ENCODE peak calls at places on chromosome 7, in six cellular contexts. A is type B pancreatic cell; I is CD4-positive, alpha-beta T cell; C is AG09309; X is right atrium auricular region; Z is dorsolateral prefrontal cortex. Q is an unnamed sample.

GRCh38 chr7:151876899-151877777 is at the start of gene PRKAG2:
- DNase-seq in A (no peak), I (peak), C (no peak), X (peak), Z (peak), Q (no peak)

GRCh38 chr7:64463636-64464375 is 99.1 kb downstream of the ZNF680 start:
- DNase-seq in A (no peak), I (no peak), C (peak), X (peak), Z (peak), Q (no peak)

GRCh38 chr7:118194571-118194970 is 10.6 kb downstream of the LSM8 start:
- DNase-seq in A (no peak), I (no peak), C (no peak), X (no peak), Z (no peak), Q (no peak)

GRCh38 chr7:135650831-135651573 is 11.3 kb upstream of the STMP1 start:
- DNase-seq in A (no peak), I (no peak), C (no peak), X (no peak), Z (peak), Q (no peak)

GRCh38 chr7:116710764-116711452 is 38.9 kb downstream of the MET start:
- DNase-seq in A (no peak), I (no peak), C (no peak), X (no peak), Z (no peak), Q (no peak)

GRCh38 chr7:139965942-139966628 is 96.7 kb downstream of the PARP12 start:
- DNase-seq in A (no peak), I (no peak), C (no peak), X (no peak), Z (no peak), Q (no peak)

GRCh38 chr7:27814054-27814453 is 74.1 kb downstream of the TAX1BP1 start:
- DNase-seq in A (no peak), I (no peak), C (no peak), X (no peak), Z (no peak), Q (no peak)

GRCh38 chr7:31995134-31995533 is 75.1 kb downstream of the PDE1C start:
- DNase-seq in A (no peak), I (no peak), C (no peak), X (no peak), Z (no peak), Q (no peak)

GRCh38 chr7:120226188-120226587 is 46.8 kb upstream of the KCND2 start:
- DNase-seq in A (no peak), I (no peak), C (no peak), X (no peak), Z (no peak), Q (no peak)

GRCh38 chr7:132646064-132646463 is 69.8 kb upstream of the PLXNA4 start:
- DNase-seq in A (no peak), I (no peak), C (no peak), X (no peak), Z (no peak), Q (no peak)

GRCh38 chr7:33645096-33645495 is 260.2 kb upstream of the BMPER start:
- DNase-seq in A (no peak), I (no peak), C (no peak), X (no peak), Z (no peak), Q (no peak)

GRCh38 chr7:137986252-137987010 is 15.5 kb downstream of the CREB3L2 start:
- DNase-seq in A (no peak), I (no peak), C (peak), X (peak), Z (no peak), Q (no peak)

GRCh38 chr7:46191776-46192175 is 270.7 kb upstream of the IGFBP3 start:
- DNase-seq in A (no peak), I (no peak), C (peak), X (no peak), Z (no peak), Q (no peak)

GRCh38 chr7:106610996-106611886 is 49.7 kb downstream of the CCDC71L start:
- DNase-seq in A (no peak), I (no peak), C (peak), X (no peak), Z (no peak), Q (no peak)

GRCh38 chr7:125605241-125605640 is 675.6 kb upstream of the POT1 start:
- DNase-seq in A (no peak), I (no peak), C (no peak), X (no peak), Z (no peak), Q (no peak)

GRCh38 chr7:24945899-24946298 is 34.1 kb downstream of the OSBPL3 start:
- DNase-seq in A (no peak), I (no peak), C (no peak), X (no peak), Z (no peak), Q (no peak)

GRCh38 chr7:34066968-34067367 is 161.6 kb downstream of the BMPER start:
- DNase-seq in A (no peak), I (no peak), C (no peak), X (no peak), Z (no peak), Q (no peak)

GRCh38 chr7:129257168-129257567 is 32.3 kb downstream of the AHCYL2 start:
- DNase-seq in A (no peak), I (no peak), C (no peak), X (no peak), Z (no peak), Q (no peak)

GRCh38 chr7:14834456-14834855 is 68.1 kb downstream of the DGKB start:
- DNase-seq in A (no peak), I (no peak), C (no peak), X (no peak), Z (no peak), Q (no peak)

GRCh38 chr7:105439174-105439893 is 50.6 kb upstream of the SRPK2 start:
- DNase-seq in A (no peak), I (no peak), C (peak), X (no peak), Z (peak), Q (no peak)

GRCh38 chr7:88226886-88227516 is 7.2 kb upstream of the SRI start:
- DNase-seq in A (no peak), I (no peak), C (no peak), X (no peak), Z (no peak), Q (no peak)

GRCh38 chr7:27203378-27203953 is 3.6 kb upstream of the HOXA13 start:
- DNase-seq in A (peak), I (no peak), C (no peak), X (peak), Z (no peak), Q (no peak)

GRCh38 chr7:5408777-5409176 is 14.9 kb downstream of the TNRC18 start:
- DNase-seq in A (no peak), I (no peak), C (no peak), X (no peak), Z (no peak), Q (no peak)

GRCh38 chr7:37732253-37732652 is 48.7 kb downstream of the GPR141 start:
- DNase-seq in A (no peak), I (no peak), C (no peak), X (no peak), Z (no peak), Q (no peak)

GRCh38 chr7:36079446-36080025 is 73.5 kb upstream of the EEPD1 start:
- DNase-seq in A (no peak), I (no peak), C (no peak), X (no peak), Z (no peak), Q (no peak)

GRCh38 chr7:106064836-106065559 is 47.1 kb downstream of the SYPL1 start:
- DNase-seq in A (no peak), I (no peak), C (peak), X (peak), Z (peak), Q (no peak)

GRCh38 chr7:17368856-17369520 is 70.5 kb downstream of the AHR start:
- DNase-seq in A (no peak), I (no peak), C (no peak), X (no peak), Z (no peak), Q (no peak)

GRCh38 chr7:17367502-17367901 is 69.0 kb downstream of the AHR start:
- DNase-seq in A (no peak), I (no peak), C (no peak), X (no peak), Z (no peak), Q (no peak)

GRCh38 chr7:17362439-17363095 is 64.1 kb downstream of the AHR start:
- DNase-seq in A (no peak), I (no peak), C (no peak), X (no peak), Z (no peak), Q (no peak)

GRCh38 chr7:17369686-17370426 is 71.4 kb downstream of the AHR start:
- DNase-seq in A (no peak), I (no peak), C (peak), X (no peak), Z (no peak), Q (no peak)

GRCh38 chr7:17365776-17366175 is 67.3 kb downstream of the AHR start:
- DNase-seq in A (no peak), I (no peak), C (no peak), X (no peak), Z (no peak), Q (no peak)
- TF ChIP-seq CTCF in A (no peak), I (no peak), C (no peak), X (no peak), Z (no peak), Q (no peak)

DNA sequence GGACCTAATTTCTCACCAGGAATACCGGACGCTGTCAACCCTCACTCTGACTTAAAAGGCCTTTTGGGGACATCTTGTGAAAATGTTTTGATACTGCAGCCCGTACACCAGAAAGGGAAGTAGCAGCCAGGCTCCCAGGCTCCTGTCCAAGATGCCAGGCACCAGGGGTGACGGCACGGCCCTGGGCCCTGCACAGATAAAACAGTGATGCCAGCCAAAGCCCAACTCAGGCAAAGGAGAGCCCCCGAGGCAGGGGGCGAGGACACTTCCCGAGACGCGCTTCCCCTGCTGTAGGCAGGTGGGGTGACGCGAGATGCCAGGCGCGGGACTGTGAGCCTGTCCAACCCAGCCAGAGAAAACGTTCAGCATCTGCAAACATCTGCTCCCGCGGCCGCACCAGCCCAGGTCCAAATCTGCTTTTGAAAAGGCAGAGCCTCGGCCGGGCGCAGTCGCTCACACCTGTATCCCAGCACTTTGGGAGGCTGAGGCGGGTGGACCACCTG is 15.7 kb downstream of the ZFAND2A start:
- DNase-seq in A (no peak), I (no peak), C (no peak), X (no peak), Z (peak), Q (no peak)
- TF ChIP-seq CTCF in A (peak), I (no peak), C (peak), X (peak), Z (peak), Q (no peak)

GRCh38 chr7:157250605-157251228 is 86.1 kb upstream of the DNAJB6 start:
- DNase-seq in A (no peak), I (peak), C (no peak), X (no peak), Z (peak), Q (no peak)

GRCh38 chr7:157248659-157249058 is 88.1 kb upstream of the DNAJB6 start:
- DNase-seq in A (no peak), I (no peak), C (no peak), X (no peak), Z (no peak), Q (no peak)

GRCh38 chr7:157255201-157255606 is 81.6 kb upstream of the DNAJB6 start:
- DNase-seq in A (no peak), I (no peak), C (no peak), X (no peak), Z (no peak), Q (no peak)

GRCh38 chr7:157253850-157254249 is 83.0 kb upstream of the DNAJB6 start:
- DNase-seq in A (no peak), I (no peak), C (no peak), X (no peak), Z (peak), Q (no peak)
- TF ChIP-seq CTCF in A (no peak), I (no peak), C (no peak), X (no peak), Z (peak), Q (no peak)

GRCh38 chr7:73992104-73992562 is 35.8 kb upstream of the ELN start:
- DNase-seq in A (no peak), I (no peak), C (peak), X (peak), Z (no peak), Q (no peak)

GRCh38 chr7:73994023-73994422 is 34.0 kb upstream of the ELN start:
- DNase-seq in A (no peak), I (no peak), C (no peak), X (no peak), Z (no peak), Q (no peak)

GRCh38 chr7:73994761-73995160 is 33.2 kb upstream of the ELN start:
- DNase-seq in A (no peak), I (no peak), C (no peak), X (no peak), Z (no peak), Q (no peak)

GRCh38 chr7:73995330-73995729 is 32.6 kb upstream of the ELN start:
- DNase-seq in A (no peak), I (no peak), C (peak), X (no peak), Z (no peak), Q (no peak)

GRCh38 chr7:73995821-73996511 is 32.0 kb upstream of the ELN start:
- DNase-seq in A (no peak), I (no peak), C (no peak), X (no peak), Z (no peak), Q (no peak)
- TF ChIP-seq CTCF in A (no peak), I (no peak), C (no peak), X (no peak), Z (no peak), Q (no peak)

DNA sequence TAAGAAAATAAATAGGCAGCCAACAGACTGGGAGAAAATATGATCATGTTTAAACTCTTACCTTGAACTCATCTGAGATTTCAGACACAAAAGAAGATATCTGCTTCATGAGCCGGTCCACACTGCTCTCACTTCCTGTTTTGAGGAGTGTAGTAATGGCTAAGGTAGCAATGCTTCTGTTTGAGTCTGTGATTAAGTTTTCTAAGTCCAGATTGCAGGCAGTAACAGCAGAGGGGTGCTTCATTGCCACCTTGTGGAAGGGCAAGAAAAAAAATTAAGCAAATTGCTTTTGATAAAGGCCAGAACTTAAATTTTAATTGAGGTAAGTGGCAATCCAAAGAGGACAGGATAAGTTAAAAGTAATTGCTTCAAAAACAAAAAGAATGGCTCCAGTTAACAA is 69.1 kb downstream of the MEST start:
- DNase-seq in A (no peak), I (no peak), C (peak), X (no peak), Z (no peak), Q (no peak)
- TF ChIP-seq CTCF in A (peak), I (peak), C (peak), X (no peak), Z (no peak), Q (no peak)

GRCh38 chr7:3911685-3912084 is 610.6 kb downstream of the SDK1 start:
- DNase-seq in A (no peak), I (no peak), C (no peak), X (no peak), Z (no peak), Q (no peak)

GRCh38 chr7:3915337-3915865 is 614.3 kb downstream of the SDK1 start:
- DNase-seq in A (no peak), I (no peak), C (no peak), X (no peak), Z (no peak), Q (no peak)

GRCh38 chr7:3910041-3910440 is 609.0 kb downstream of the SDK1 start:
- DNase-seq in A (no peak), I (no peak), C (no peak), X (no peak), Z (peak), Q (no peak)

GRCh38 chr7:3914385-3914784 is 613.3 kb downstream of the SDK1 start:
- DNase-seq in A (no peak), I (no peak), C (no peak), X (no peak), Z (no peak), Q (no peak)

DNA sequence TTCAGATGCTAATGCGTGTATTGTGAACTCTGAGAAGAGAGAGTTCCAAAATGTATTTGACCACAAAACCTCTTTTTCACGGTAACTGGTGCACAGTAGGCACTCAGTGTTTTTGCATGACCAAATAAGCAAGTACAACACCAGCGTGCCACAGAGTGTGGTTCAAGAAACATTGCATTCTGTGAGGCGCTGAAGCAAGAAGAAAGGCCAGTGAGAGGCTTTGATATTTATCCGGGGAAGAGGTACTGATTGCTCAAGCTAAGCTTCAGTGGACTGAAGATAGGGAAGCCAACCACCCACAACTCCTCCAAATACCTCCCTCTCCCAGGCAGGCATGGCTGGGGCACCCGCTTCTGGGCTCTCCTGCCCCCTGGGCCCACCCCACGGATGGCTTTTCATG is 611.2 kb downstream of the SDK1 start:
- DNase-seq in A (no peak), I (no peak), C (no peak), X (no peak), Z (no peak), Q (no peak)
- TF ChIP-seq CTCF in A (no peak), I (no peak), C (no peak), X (no peak), Z (no peak), Q (no peak)

GRCh38 chr7:96596120-96596826 is 113.4 kb downstream of the SEM1 start:
- DNase-seq in A (no peak), I (no peak), C (no peak), X (no peak), Z (no peak), Q (no peak)
- TF ChIP-seq CTCF in A (peak), I (no peak), C (peak), X (no peak), Z (no peak), Q (no peak)

GRCh38 chr7:28984631-28985030 is 26.5 kb upstream of the TRIL start:
- DNase-seq in A (no peak), I (no peak), C (peak), X (peak), Z (peak), Q (no peak)
- TF ChIP-seq CTCF in A (no peak), I (no peak), C (no peak), X (no peak), Z (no peak), Q (no peak)

GRCh38 chr7:158958618-158959017 is 102.3 kb downstream of the DYNC2I1 start:
- DNase-seq in A (no peak), I (no peak), C (no peak), X (no peak), Z (no peak), Q (no peak)

GRCh38 chr7:158957921-158958471 is 101.6 kb downstream of the DYNC2I1 start:
- DNase-seq in A (no peak), I (no peak), C (no peak), X (no peak), Z (no peak), Q (no peak)

GRCh38 chr7:158957507-158957900 is 101.1 kb downstream of the DYNC2I1 start:
- DNase-seq in A (no peak), I (no peak), C (no peak), X (no peak), Z (no peak), Q (no peak)

GRCh38 chr7:158959021-158959717 is 102.8 kb downstream of the DYNC2I1 start:
- DNase-seq in A (no peak), I (no peak), C (no peak), X (no peak), Z (no peak), Q (no peak)

DNA sequence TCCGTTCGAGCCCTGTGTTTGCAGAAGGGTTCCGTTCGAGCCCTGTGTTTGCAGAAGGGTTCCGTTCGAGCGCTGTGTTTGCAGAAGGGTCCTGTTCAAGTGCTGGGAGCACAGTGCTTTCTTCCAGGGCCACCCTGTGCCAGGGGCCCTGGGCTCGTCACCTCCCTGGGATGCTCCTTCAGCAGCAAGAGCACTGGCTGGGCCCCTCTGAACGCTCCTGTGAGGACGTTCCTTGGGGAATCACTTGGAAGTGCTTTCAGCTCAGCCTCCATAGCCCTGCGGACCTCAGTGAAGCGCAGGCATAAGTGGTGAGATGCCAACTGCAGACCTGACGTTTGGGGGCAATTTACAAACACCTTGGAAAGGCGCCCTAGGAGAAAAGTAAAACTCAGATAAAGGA is 103.6 kb downstream of the DYNC2I1 start:
- DNase-seq in A (no peak), I (no peak), C (no peak), X (no peak), Z (no peak), Q (no peak)
- TF ChIP-seq CTCF in A (no peak), I (no peak), C (no peak), X (no peak), Z (no peak), Q (no peak)

Q was measured in mesothelial cell of epicardium.